ENCODE peak calls at places on chromosomes 13 and 19, in ten cellular contexts. S, Z, J, N, C, L, D, U, H and O are unnamed samples. For H3K4me1, the result is how much of the 10 kb centered on the place peaks cover.

GRCh38 chr19:39746836-39747529 is 9.2 kb upstream of the CLC start:
- DNase-seq in H (no peak), L (no peak), J (no peak), N (no peak), S (no peak), C (no peak), U (no peak), Z (no peak), D (peak), O (no peak)

GRCh38 chr13:90493667-90494066 is 853.8 kb upstream of the MIR17HG start:
- DNase-seq in U (no peak), S (no peak), N (no peak), L (no peak), Z (no peak), H (no peak), J (no peak), D (no peak), C (no peak), O (no peak)

GRCh38 chr19:32580901-32581703 is at the start of gene PDCD5:
- DNase-seq in D (peak), J (peak), H (peak), C (peak), N (peak), S (peak), L (peak), Z (peak), U (peak), O (peak)

GRCh38 chr19:55437410-55437809 is 5.7 kb downstream of the SHISA7 start:
- DNase-seq in C (no peak), S (no peak), H (no peak), D (peak), L (no peak), Z (no peak), J (peak), N (peak), U (no peak), O (peak)

GRCh38 chr13:98026457-98026857 is 73.0 kb downstream of the IPO5 start:
- DNase-seq in L (no peak), C (no peak), S (no peak), J (no peak), D (no peak), H (no peak), Z (no peak), N (no peak), U (peak), O (no peak)

GRCh38 chr13:105957769-105958438 is 577.6 kb downstream of the EFNB2 start:
- DNase-seq in J (no peak), L (no peak), D (no peak), Z (no peak), S (no peak), N (no peak), C (no peak), U (no peak), H (no peak), O (no peak)

GRCh38 chr19:30064021-30064699 is 122.1 kb downstream of the URI1 start:
- DNase-seq in Z (no peak), L (no peak), S (no peak), H (peak), D (no peak), J (no peak), U (no peak), C (no peak), N (no peak), O (peak)

GRCh38 chr19:56750658-56751057 is 79.1 kb upstream of the ZNF835 start:
- DNase-seq in N (no peak), L (no peak), H (no peak), J (no peak), C (no peak), U (no peak), S (no peak), D (no peak), Z (no peak), O (no peak)

GRCh38 chr13:52162279-52163101 is 3.1 kb upstream of the NEK3 start:
- DNase-seq in U (no peak), Z (no peak), J (no peak), D (no peak), S (no peak), C (no peak), N (no peak), H (no peak), L (no peak), O (no peak)

GRCh38 chr13:44337581-44337980 is 36.0 kb upstream of the SERP2 start:
- DNase-seq in N (no peak), J (no peak), L (no peak), H (no peak), C (no peak), Z (no peak), U (no peak), D (no peak), S (no peak), O (no peak)

GRCh38 chr19:41886761-41887710 is 4.1 kb downstream of the ARHGEF1 start:
- DNase-seq in D (no peak), C (no peak), J (no peak), H (peak), Z (no peak), L (no peak), N (no peak), S (no peak), U (no peak), O (no peak)

GRCh38 chr13:48656621-48657020 is 2.9 kb downstream of the CYSLTR2 start:
- DNase-seq in S (no peak), D (no peak), C (no peak), L (no peak), H (no peak), N (no peak), J (no peak), Z (no peak), U (no peak), O (no peak)

GRCh38 chr13:80274643-80275042 is 66.3 kb downstream of the SPRY2 start:
- DNase-seq in U (no peak), J (no peak), N (no peak), C (no peak), L (no peak), S (no peak), D (no peak), H (no peak), Z (no peak), O (no peak)
- H3K4me1 ChIP-seq in U (under half), J (under half), N (under half), C (under half), L (under half), S (under half), D (under half), H (under half), Z (under half), O (under half)

GRCh38 chr13:99981115-99982020 is at the start of gene ZIC2:
- DNase-seq in S (no peak), L (no peak), J (peak), D (no peak), U (peak), N (no peak), Z (peak), H (no peak), C (no peak), O (no peak)

GRCh38 chr13:99982741-99983400 is 1.3 kb downstream of the ZIC2 start:
- DNase-seq in D (no peak), N (no peak), H (no peak), U (no peak), C (no peak), Z (peak), L (no peak), S (no peak), J (no peak), O (no peak)

GRCh38 chr13:99980201-99981114 is 1.1 kb upstream of the ZIC2 start:
- DNase-seq in D (peak), C (no peak), N (peak), H (peak), Z (peak), U (peak), J (peak), L (no peak), S (no peak), O (peak)

GRCh38 chr13:99983401-99984133 is 2.0 kb downstream of the ZIC2 start:
- DNase-seq in S (no peak), J (no peak), U (no peak), Z (peak), H (no peak), C (no peak), L (no peak), D (no peak), N (no peak), O (no peak)

GRCh38 chr13:99982021-99982740 is 597 bp downstream of the ZIC2 start:
- DNase-seq in U (peak), Z (peak), N (no peak), H (no peak), D (no peak), J (peak), C (no peak), L (no peak), S (no peak), O (no peak)
- H3K4me3 ChIP-seq in U (no peak), Z (no peak), N (peak), H (no peak), D (no peak), J (peak), C (peak), L (peak), S (peak), O (peak)

GRCh38 chr19:4369888-4370260 is 26.5 kb downstream of the MPND start:
- DNase-seq in J (no peak), C (no peak), H (peak), U (no peak), N (no peak), D (no peak), S (no peak), Z (no peak), L (no peak), O (peak)
- H3K4me1 ChIP-seq in J (half or more), C (half or more), H (half or more), U (under half), N (half or more), D (half or more), S (half or more), Z (half or more), L (under half), O (half or more)

GRCh38 chr19:2050991-2051770 is at the start of gene MKNK2:
- DNase-seq in U (peak), H (peak), S (peak), L (peak), Z (peak), C (peak), J (peak), N (peak), D (peak), O (peak)

GRCh38 chr19:2050349-2050990 is 574 bp downstream of the MKNK2 start:
- DNase-seq in N (peak), Z (peak), S (no peak), C (no peak), L (no peak), H (no peak), J (peak), U (no peak), D (peak), O (no peak)

GRCh38 chr19:2048104-2048958 is 2.7 kb downstream of the MKNK2 start:
- DNase-seq in U (no peak), L (no peak), S (no peak), D (peak), C (no peak), Z (no peak), N (no peak), H (no peak), J (peak), O (no peak)

GRCh38 chr19:2048959-2049740 is 1.9 kb downstream of the MKNK2 start:
- DNase-seq in H (no peak), L (no peak), N (peak), Z (no peak), U (no peak), D (peak), C (no peak), J (no peak), S (no peak), O (peak)

DNA sequence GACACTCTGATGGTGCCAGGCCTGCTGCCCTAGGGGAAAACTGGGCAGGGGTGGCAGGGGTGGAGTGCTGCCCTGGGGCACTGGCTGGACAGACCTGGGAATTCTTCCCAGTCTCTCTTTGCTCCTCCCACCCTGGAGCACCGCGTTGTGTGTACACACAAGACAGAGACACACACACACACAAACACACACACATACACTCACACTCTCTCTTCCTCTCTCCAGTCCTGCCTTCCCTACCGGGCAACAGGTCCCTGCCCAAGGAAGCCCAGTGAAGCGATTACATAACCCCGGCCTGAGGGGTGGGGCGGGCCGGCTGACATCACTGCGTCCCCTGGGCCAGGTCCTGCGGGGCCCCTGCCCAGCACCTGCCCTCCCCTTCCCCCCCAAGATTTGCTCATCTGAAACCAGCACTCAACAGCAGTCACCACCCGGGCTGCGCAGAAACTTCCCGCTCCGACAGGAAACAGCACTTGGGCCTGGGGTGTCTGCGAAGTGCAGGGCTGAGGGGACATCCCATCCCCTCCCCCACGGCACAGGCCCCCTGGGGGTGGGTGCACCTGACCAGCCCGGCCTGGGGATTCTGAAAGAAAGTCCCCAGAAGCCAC is 1.2 kb downstream of the MKNK2 start:
- DNase-seq in L (no peak), S (no peak), N (peak), D (peak), H (peak), C (no peak), J (peak), U (peak), Z (peak), O (peak)
- H3K4me3 ChIP-seq in L (peak), S (peak), N (peak), D (peak), H (peak), C (peak), J (peak), U (peak), Z (peak), O (peak)

DNA sequence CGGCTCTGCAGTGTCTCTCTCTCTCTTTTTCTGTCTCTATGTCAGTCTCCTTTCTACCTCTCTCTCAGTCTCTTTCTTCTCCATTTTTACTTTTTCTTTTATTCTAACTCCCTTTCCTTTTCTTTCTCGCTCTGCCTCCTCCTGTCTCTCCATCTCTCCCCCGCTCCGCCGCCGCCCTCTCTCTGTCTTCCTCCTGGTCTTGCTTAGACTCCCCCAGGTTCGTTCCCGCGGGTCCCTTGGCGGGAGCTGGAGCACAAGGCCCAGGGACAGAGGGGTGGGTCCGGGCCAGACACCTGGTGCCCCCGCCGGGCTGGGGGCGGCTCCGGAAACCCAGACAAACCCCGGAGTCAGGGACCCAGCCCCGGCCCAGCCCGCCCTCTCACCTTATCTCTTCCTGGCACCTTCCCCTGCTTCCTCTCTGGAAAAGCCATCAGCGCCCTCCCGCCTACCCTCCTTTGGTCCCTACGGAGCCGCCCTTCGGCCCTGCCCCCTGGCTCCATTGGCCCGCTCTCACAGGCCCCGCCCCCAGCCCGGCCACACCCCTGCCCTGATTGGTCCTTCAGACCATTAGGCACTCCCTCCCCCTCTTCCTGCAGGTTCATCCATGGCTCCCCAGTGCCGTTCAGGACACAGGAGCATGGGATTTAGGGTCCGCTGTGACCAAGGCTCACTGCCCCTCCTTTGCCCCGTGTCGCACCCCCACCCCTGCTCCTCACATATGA is 15.4 kb upstream of the NOP53 start:
- DNase-seq in C (no peak), Z (peak), D (peak), J (peak), N (peak), H (peak), L (no peak), S (no peak), U (peak), O (peak)
- H3K4me1 ChIP-seq in C (under half), Z (under half), D (under half), J (under half), N (under half), H (under half), L (under half), S (under half), U (under half), O (under half)

GRCh38 chr13:35884211-35884610 is 247.0 kb downstream of the DCLK1 start:
- DNase-seq in L (no peak), C (no peak), Z (no peak), U (no peak), S (no peak), N (no peak), D (no peak), H (no peak), J (no peak), O (no peak)
- H3K4me3 ChIP-seq in L (no peak), C (no peak), Z (no peak), U (no peak), S (no peak), N (no peak), D (no peak), H (no peak), J (no peak), O (no peak)

GRCh38 chr19:1365964-1366695 is 17.6 kb upstream of the NDUFS7 start:
- DNase-seq in D (no peak), C (no peak), N (no peak), S (no peak), Z (no peak), L (no peak), J (no peak), U (no peak), H (no peak), O (no peak)
- H3K4me1 ChIP-seq in D (under half), C (under half), N (under half), S (under half), Z (under half), L (under half), J (under half), U (under half), H (under half), O (under half)

GRCh38 chr19:15663245-15663644 is 9.6 kb upstream of the CYP4F12 start:
- DNase-seq in D (no peak), U (no peak), L (no peak), H (no peak), Z (no peak), J (no peak), C (no peak), S (no peak), N (no peak), O (no peak)

GRCh38 chr19:15666186-15666585 is 6.7 kb upstream of the CYP4F12 start:
- DNase-seq in Z (no peak), U (no peak), S (no peak), J (no peak), H (no peak), C (no peak), L (no peak), D (no peak), N (no peak), O (no peak)

GRCh38 chr19:15671237-15671636 is 1.6 kb upstream of the CYP4F12 start:
- DNase-seq in C (no peak), Z (no peak), H (no peak), D (no peak), J (no peak), N (no peak), U (no peak), L (no peak), S (no peak), O (no peak)

GRCh38 chr19:15669440-15669839 is 3.4 kb upstream of the CYP4F12 start:
- DNase-seq in D (no peak), N (no peak), H (no peak), S (no peak), J (no peak), Z (no peak), U (no peak), L (no peak), C (no peak), O (no peak)

DNA sequence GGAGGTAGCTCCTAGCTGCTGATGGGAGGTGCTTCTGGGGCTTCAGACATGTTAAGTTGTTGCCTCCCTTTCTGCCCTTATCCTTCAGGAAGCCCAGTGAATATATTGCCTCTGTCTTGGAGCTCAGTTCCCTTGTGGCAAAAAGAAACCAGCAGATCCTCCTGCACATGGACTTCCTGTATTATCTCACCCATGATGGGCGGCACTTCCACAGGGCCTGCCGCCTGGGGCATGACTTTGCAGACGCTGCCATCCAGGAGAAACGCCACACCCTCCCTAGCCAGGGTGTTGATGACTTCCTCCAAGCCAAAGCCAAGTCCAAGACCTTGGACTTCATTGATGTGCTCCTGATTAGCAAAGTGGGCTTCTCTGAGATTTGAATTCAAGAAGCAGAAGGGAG is 6.0 kb upstream of the CYP4F12 start:
- DNase-seq in C (no peak), H (peak), S (no peak), N (no peak), U (no peak), L (no peak), Z (no peak), D (no peak), J (no peak), O (no peak)
- H3K4me3 ChIP-seq in C (no peak), H (no peak), S (no peak), N (no peak), U (no peak), L (no peak), Z (no peak), D (no peak), J (no peak), O (no peak)

GRCh38 chr13:50071399-50071798 is 56.2 kb downstream of the KCNRG start:
- DNase-seq in N (no peak), Z (peak), D (no peak), S (no peak), U (no peak), C (no peak), L (no peak), J (no peak), H (no peak), O (no peak)
- H3K4me1 ChIP-seq in N (under half), Z (under half), D (under half), S (half or more), U (under half), C (under half), L (under half), J (under half), H (under half), O (under half)